ENCODE peak calls at places on chromosome 9, in four cellular contexts. X is effector CD8-positive, alpha-beta T cell; P is HTR-8/SVneo; Q is T1000. F is an unnamed sample.

GRCh38 chr9:91163441-91163772 is 198.3 kb downstream of the AUH start:
- DNase-seq in X (no peak), P (no peak), Q (no peak), F (no peak)

GRCh38 chr9:21812945-21813568 is 10.6 kb downstream of the MTAP start:
- DNase-seq in P (peak), Q (peak), X (peak), F (peak)

GRCh38 chr9:87524061-87524460 is 26.4 kb downstream of the DAPK1 start:
- DNase-seq in X (no peak), P (no peak), Q (no peak), F (no peak)

GRCh38 chr9:95027914-95028854 is 289.3 kb downstream of the FANCC start:
- DNase-seq in X (no peak), P (no peak), Q (no peak), F (no peak)

GRCh38 chr9:38423939-38424843 is at the start of gene IGFBPL1:
- DNase-seq in Q (no peak), X (no peak), P (no peak), F (no peak)

GRCh38 chr9:23543420-23543819 is 282.6 kb downstream of the ELAVL2 start:
- DNase-seq in P (no peak), X (no peak), Q (no peak), F (no peak)

GRCh38 chr9:92312887-92313623 is 12.1 kb downstream of the NOL8 start:
- DNase-seq in X (no peak), P (no peak), Q (no peak), F (no peak)

GRCh38 chr9:36327903-36328302 is 69.7 kb upstream of the GNE start:
- DNase-seq in Q (no peak), P (peak), X (no peak), F (no peak)

GRCh38 chr9:25960235-25960634 is 282.0 kb upstream of the TUSC1 start:
- DNase-seq in P (no peak), X (no peak), Q (no peak), F (no peak)

GRCh38 chr9:28971881-28972280 is 1398.6 kb upstream of the C9orf72 start:
- DNase-seq in X (no peak), Q (no peak), P (no peak), F (no peak)

GRCh38 chr9:92948032-92948534 is 760 bp downstream of the FGD3 start:
- DNase-seq in Q (no peak), P (no peak), X (no peak), F (no peak)

GRCh38 chr9:10252174-10252573 is 360.6 kb downstream of the PTPRD start:
- DNase-seq in Q (no peak), X (no peak), P (no peak), F (no peak)

GRCh38 chr9:133609311-133610098 is at the start of gene FAM163B:
- DNase-seq in Q (no peak), X (peak), P (no peak), F (no peak)

GRCh38 chr9:2241875-2242741 is 227.0 kb downstream of the SMARCA2 start:
- DNase-seq in X (no peak), Q (peak), P (peak), F (peak)

GRCh38 chr9:120439147-120439546 is 140.8 kb downstream of the CDK5RAP2 start:
- DNase-seq in X (no peak), Q (no peak), P (peak), F (no peak)

GRCh38 chr9:114616684-114617520 is 5.8 kb downstream of the TMEM268 start:
- DNase-seq in Q (no peak), P (no peak), X (no peak), F (no peak)

GRCh38 chr9:93301911-93302525 is 118.1 kb downstream of the WNK2 start:
- DNase-seq in Q (no peak), X (no peak), P (no peak), F (no peak)

F was measured in HS-27A.